ENCODE peak calls at places on chromosomes 11 and 22, in six cellular contexts. One of them, this sample, is unnamed.
A peak's percentile ranks its signal among the peaks of the same experiment; 100 is the strongest.

GRCh38 chr11:25562417-25562816 is 769.5 kb upstream of the ANO3 start:
- DNase-seq in cardiac muscle cell: peak; percentile 4
- DNase-seq in fibroblast of lung: peak; percentile 24
- DNase-seq in H1: no peak
- DNase-seq in neuronal stem cell: no peak
- DNase-seq in ascending aorta: peak; percentile 60
- DNase-seq in this sample: no peak

GRCh38 chr22:50192056-50192824 is 6.5 kb downstream of the TRABD start:
- DNase-seq in cardiac muscle cell: no peak
- DNase-seq in fibroblast of lung: no peak
- DNase-seq in H1: no peak
- DNase-seq in neuronal stem cell: no peak
- DNase-seq in ascending aorta: no peak
- DNase-seq in this sample: no peak

GRCh38 chr11:120079750-120080610 is 57.9 kb downstream of the TRIM29 start:
- DNase-seq in cardiac muscle cell: no peak
- DNase-seq in fibroblast of lung: no peak
- DNase-seq in H1: peak; percentile 82
- DNase-seq in neuronal stem cell: no peak
- DNase-seq in ascending aorta: no peak
- DNase-seq in this sample: no peak

GRCh38 chr11:8671242-8671641 is 11.2 kb downstream of the TRIM66 start:
- DNase-seq in cardiac muscle cell: peak; percentile 94
- DNase-seq in fibroblast of lung: peak; percentile 95
- DNase-seq in H1: peak; percentile 61
- DNase-seq in neuronal stem cell: peak; percentile 87
- DNase-seq in ascending aorta: peak; percentile 84
- DNase-seq in this sample: no peak

GRCh38 chr11:2357246-2357645 is 19.9 kb upstream of the CD81 start:
- DNase-seq in cardiac muscle cell: no peak
- DNase-seq in fibroblast of lung: no peak
- DNase-seq in H1: no peak
- DNase-seq in neuronal stem cell: no peak
- DNase-seq in ascending aorta: no peak
- DNase-seq in this sample: no peak

GRCh38 chr11:11813288-11813962 is 28.3 kb upstream of the USP47 start:
- DNase-seq in cardiac muscle cell: peak; percentile 87
- DNase-seq in fibroblast of lung: peak; percentile 98
- DNase-seq in H1: no peak
- DNase-seq in neuronal stem cell: no peak
- DNase-seq in ascending aorta: peak; percentile 92
- DNase-seq in this sample: no peak

GRCh38 chr11:47641585-47642098 is 717 bp downstream of the MTCH2 start:
- DNase-seq in cardiac muscle cell: no peak
- DNase-seq in fibroblast of lung: peak; percentile 8
- DNase-seq in H1: no peak
- DNase-seq in neuronal stem cell: no peak
- DNase-seq in ascending aorta: peak; percentile 30
- DNase-seq in this sample: no peak

GRCh38 chr22:32880906-32881596 is 79.5 kb downstream of the TIMP3 start:
- DNase-seq in cardiac muscle cell: peak; percentile 95
- DNase-seq in fibroblast of lung: peak; percentile 90
- DNase-seq in H1: no peak
- DNase-seq in neuronal stem cell: no peak
- DNase-seq in ascending aorta: peak; percentile 63
- DNase-seq in this sample: no peak

GRCh38 chr11:108199446-108200321 is 22.8 kb downstream of the NPAT start:
- DNase-seq in cardiac muscle cell: peak; percentile 82
- DNase-seq in fibroblast of lung: peak; percentile 44
- DNase-seq in H1: no peak
- DNase-seq in neuronal stem cell: no peak
- DNase-seq in ascending aorta: no peak
- DNase-seq in this sample: no peak

GRCh38 chr22:50209893-50210292 is 9.1 kb downstream of the SELENOO start:
- DNase-seq in cardiac muscle cell: peak; percentile 76
- DNase-seq in fibroblast of lung: peak; percentile 68
- DNase-seq in H1: peak; percentile 78
- DNase-seq in neuronal stem cell: no peak
- DNase-seq in ascending aorta: peak; percentile 76
- DNase-seq in this sample: no peak

GRCh38 chr11:12768731-12769673 is 94.8 kb downstream of the TEAD1 start:
- DNase-seq in cardiac muscle cell: no peak
- DNase-seq in fibroblast of lung: no peak
- DNase-seq in H1: no peak
- DNase-seq in neuronal stem cell: no peak
- DNase-seq in ascending aorta: no peak
- DNase-seq in this sample: no peak

GRCh38 chr11:31809857-31810778 is 1.0 kb downstream of the PAX6 start:
- DNase-seq in cardiac muscle cell: peak; percentile 48
- DNase-seq in fibroblast of lung: peak; percentile 32
- DNase-seq in H1: peak; percentile 78
- DNase-seq in neuronal stem cell: no peak
- DNase-seq in ascending aorta: no peak
- DNase-seq in this sample: no peak

DNA sequence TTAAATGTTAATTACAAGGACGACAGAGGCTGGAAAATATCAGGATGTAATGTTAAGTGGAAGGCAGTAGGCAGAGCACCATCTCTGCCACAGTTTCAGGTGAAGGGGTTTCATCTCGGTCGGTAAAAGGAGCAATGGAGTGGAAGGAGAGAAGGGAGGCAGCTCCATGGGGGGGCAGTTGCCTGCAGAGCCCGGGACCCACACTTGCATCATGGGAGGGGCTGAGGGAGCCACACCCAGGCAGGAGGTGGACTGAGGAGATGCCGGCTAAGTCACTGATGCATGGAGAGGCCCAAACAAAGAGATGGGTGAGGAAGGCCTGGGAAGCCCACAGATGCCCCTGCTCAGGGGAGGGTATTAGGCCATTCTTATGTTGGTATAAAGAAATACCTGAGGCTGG is 1470.9 kb downstream of the BRD1 start:
- DNase-seq in cardiac muscle cell: no peak
- DNase-seq in fibroblast of lung: no peak
- DNase-seq in H1: no peak
- DNase-seq in neuronal stem cell: no peak
- DNase-seq in ascending aorta: no peak
- DNase-seq in this sample: no peak
- H3K9me3 ChIP-seq in cardiac muscle cell: no peaks in the 10 kb centered on the region
- H3K9me3 ChIP-seq in fibroblast of lung: no peaks in the 10 kb centered on the region
- H3K9me3 ChIP-seq in H1: no peaks in the 10 kb centered on the region
- H3K9me3 ChIP-seq in neuronal stem cell: no peaks in the 10 kb centered on the region
- H3K9me3 ChIP-seq in ascending aorta: no peaks in the 10 kb centered on the region
- H3K9me3 ChIP-seq in this sample: no peaks in the 10 kb centered on the region

GRCh38 chr11:127898422-127899365 is 688.7 kb downstream of the ETS1 start:
- DNase-seq in cardiac muscle cell: no peak
- DNase-seq in fibroblast of lung: no peak
- DNase-seq in H1: no peak
- DNase-seq in neuronal stem cell: no peak
- DNase-seq in ascending aorta: no peak
- DNase-seq in this sample: no peak
- H3K9me3 ChIP-seq in cardiac muscle cell: no peaks in the 10 kb centered on the region
- H3K9me3 ChIP-seq in fibroblast of lung: no peaks in the 10 kb centered on the region
- H3K9me3 ChIP-seq in H1: peaks cover 11% of the 10 kb centered on the region
- H3K9me3 ChIP-seq in neuronal stem cell: peaks cover 5% of the 10 kb centered on the region
- H3K9me3 ChIP-seq in ascending aorta: no peaks in the 10 kb centered on the region
- H3K9me3 ChIP-seq in this sample: peaks cover 7% of the 10 kb centered on the region

GRCh38 chr11:59117774-59118173 is 10.7 kb downstream of the FAM111B start:
- DNase-seq in cardiac muscle cell: no peak
- DNase-seq in fibroblast of lung: no peak
- DNase-seq in H1: no peak
- DNase-seq in neuronal stem cell: no peak
- DNase-seq in ascending aorta: no peak
- DNase-seq in this sample: no peak
- H3K9me3 ChIP-seq in cardiac muscle cell: no peaks in the 10 kb centered on the region
- H3K9me3 ChIP-seq in fibroblast of lung: no peaks in the 10 kb centered on the region
- H3K9me3 ChIP-seq in H1: peaks cover 26% of the 10 kb centered on the region
- H3K9me3 ChIP-seq in neuronal stem cell: peaks cover 14% of the 10 kb centered on the region
- H3K9me3 ChIP-seq in ascending aorta: peaks cover 15% of the 10 kb centered on the region
- H3K9me3 ChIP-seq in this sample: no peaks in the 10 kb centered on the region

DNA sequence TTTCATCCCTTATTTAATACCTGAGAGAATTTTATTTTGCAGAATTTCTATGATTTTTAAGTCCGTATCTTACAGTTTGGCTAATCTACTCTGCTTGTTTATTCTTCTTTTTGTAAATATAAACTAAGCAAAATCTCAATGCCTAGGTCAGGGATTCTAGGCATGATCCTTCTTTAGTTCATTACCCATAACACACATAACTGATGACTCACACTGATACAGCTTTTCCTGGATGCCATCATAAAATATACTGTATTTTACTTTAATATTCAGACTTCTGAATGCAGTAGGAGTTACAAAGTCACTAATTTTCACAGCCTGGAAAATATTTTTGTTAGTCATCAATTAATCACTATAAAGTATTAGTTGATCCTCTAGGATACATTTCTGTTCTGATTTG is 898.2 kb upstream of the RAG2 start:
- DNase-seq in cardiac muscle cell: no peak
- DNase-seq in fibroblast of lung: peak; percentile 17
- DNase-seq in H1: no peak
- DNase-seq in neuronal stem cell: no peak
- DNase-seq in ascending aorta: no peak
- DNase-seq in this sample: no peak
- H3K9me3 ChIP-seq in cardiac muscle cell: no peaks in the 10 kb centered on the region
- H3K9me3 ChIP-seq in fibroblast of lung: no peaks in the 10 kb centered on the region
- H3K9me3 ChIP-seq in H1: no peaks in the 10 kb centered on the region
- H3K9me3 ChIP-seq in neuronal stem cell: no peaks in the 10 kb centered on the region
- H3K9me3 ChIP-seq in ascending aorta: no peaks in the 10 kb centered on the region
- H3K9me3 ChIP-seq in this sample: no peaks in the 10 kb centered on the region